ENCODE peak calls at places on chromosomes 12 and 14, in six cellular contexts. R is endothelial cell of umbilical vein, D is HCT116, X is ovary, U is body of pancreas, F is IMR-90. B is an unnamed sample.

GRCh38 chr12:53221203-53222076 is 10.6 kb downstream of the RARG start:
- DNase-seq in R (peak; percentile 72), D (no peak), X (peak; percentile 86), U (peak; percentile 84), F (peak; percentile 51), B (no peak)

GRCh38 chr14:67934087-67934486 is 114.5 kb downstream of the RAD51B start:
- DNase-seq in R (peak; percentile 89), D (peak; percentile 71), X (no peak), U (peak; percentile 51), F (peak; percentile 85), B (peak; percentile 32)

GRCh38 chr14:61511558-61511924 is 183.8 kb upstream of the HIF1A start:
- DNase-seq in R (peak; percentile 21), D (no peak), X (no peak), U (peak; percentile 44), F (no peak), B (no peak)

GRCh38 chr12:108803428-108804105 is 53.8 kb downstream of the SSH1 start:
- DNase-seq in R (peak; percentile 94), D (peak; percentile 69), X (peak; percentile 81), U (peak; percentile 83), F (peak; percentile 94), B (peak; percentile 91)

GRCh38 chr14:55399183-55399582 is 12.4 kb downstream of the ATG14 start:
- DNase-seq in R (no peak), D (no peak), X (no peak), U (no peak), F (no peak), B (no peak)

GRCh38 chr14:72625689-72626088 is 268.2 kb downstream of the DPF3 start:
- DNase-seq in R (no peak), D (no peak), X (no peak), U (no peak), F (no peak), B (no peak)

GRCh38 chr14:61621444-61621843 is 73.9 kb upstream of the HIF1A start:
- DNase-seq in R (no peak), D (no peak), X (no peak), U (no peak), F (no peak), B (no peak)

GRCh38 chr14:102201369-102201748 is 61.7 kb downstream of the WDR20 start:
- DNase-seq in R (no peak), D (no peak), X (no peak), U (no peak), F (no peak), B (no peak)

GRCh38 chr12:96578526-96579125 is 89.2 kb downstream of the CFAP54 start:
- DNase-seq in R (peak; percentile 56), D (peak; percentile 54), X (no peak), U (no peak), F (peak; percentile 64), B (no peak)

GRCh38 chr12:92417343-92417742 is 271.7 kb upstream of the BTG1 start:
- DNase-seq in R (no peak), D (no peak), X (no peak), U (no peak), F (no peak), B (no peak)

GRCh38 chr12:107225626-107226025 is 132.3 kb upstream of the CRY1 start:
- DNase-seq in R (no peak), D (no peak), X (no peak), U (no peak), F (peak; percentile 42), B (no peak)

DNA sequence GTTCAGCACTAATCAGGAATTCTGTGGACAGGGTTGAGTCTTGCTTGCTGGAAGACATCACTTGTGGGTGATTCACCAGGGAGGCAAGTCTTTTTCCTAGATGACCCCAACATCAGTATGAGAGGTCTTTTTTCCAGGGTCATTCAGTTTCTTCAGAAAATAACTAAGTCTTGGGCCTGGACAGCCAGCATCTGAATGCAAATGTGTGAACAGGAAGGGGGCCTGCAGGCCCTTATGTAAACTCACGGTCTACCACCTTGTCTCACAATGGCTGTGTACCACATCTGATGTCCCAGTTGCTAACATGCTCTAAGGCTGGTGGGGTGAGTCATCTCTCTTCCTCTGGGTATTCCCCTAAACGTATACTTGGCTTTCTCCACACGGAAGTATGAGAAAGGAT is 79.2 kb downstream of the HECTD4 start:
- DNase-seq in R (peak; percentile 85), D (no peak), X (no peak), U (no peak), F (peak; percentile 95), B (no peak)
- TF ChIP-seq POLR2A in R (no peak), D (no peak), X (no peak), U (no peak), F (no peak), B (no peak)

DNA sequence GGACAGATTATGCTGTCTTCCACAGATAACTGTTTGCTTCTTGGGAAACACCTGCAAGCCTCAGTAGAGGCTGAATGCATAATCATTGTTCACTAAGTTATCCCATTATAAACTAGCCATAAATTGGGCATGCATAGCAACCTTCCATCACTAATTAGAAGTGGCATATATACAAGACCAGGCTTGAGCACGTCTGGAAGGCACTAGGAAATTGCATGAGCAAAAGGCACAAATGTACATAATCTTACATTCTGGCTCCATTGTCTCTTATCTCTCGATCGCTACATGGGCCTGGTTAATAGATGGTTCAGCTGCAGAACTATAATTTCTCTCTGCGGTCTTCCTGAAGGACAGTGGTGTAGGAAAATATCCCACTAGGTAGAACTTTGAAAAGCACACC is 679.2 kb downstream of the RPL10L start:
- DNase-seq in R (no peak), D (no peak), X (no peak), U (no peak), F (no peak), B (no peak)
- H3K4me3 ChIP-seq in R (no peak overlapping the region), D (no peak overlapping the region), X (no peak overlapping the region), U (no peak overlapping the region), F (no peak overlapping the region), B (no peak overlapping the region)

DNA sequence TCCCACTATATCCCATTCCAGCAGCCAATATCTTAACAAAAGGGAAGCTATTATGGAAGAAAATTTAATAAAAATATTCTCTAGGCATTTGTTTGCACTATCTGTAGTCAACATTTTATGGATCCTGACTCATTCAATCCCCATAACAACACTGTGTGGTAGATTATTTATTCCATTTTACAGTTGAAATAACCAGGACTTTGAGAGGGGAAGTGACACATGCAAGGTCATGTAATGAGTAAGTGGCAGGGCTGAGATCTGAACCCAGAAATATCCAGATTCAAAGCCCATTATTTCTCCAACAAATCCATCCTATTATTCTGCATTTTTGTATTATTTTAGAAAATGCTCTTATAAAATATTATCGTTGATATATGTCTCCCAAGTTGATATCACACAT is 54.8 kb upstream of the E2F7 start:
- DNase-seq in R (peak; percentile 88), D (peak; percentile 24), X (no peak), U (no peak), F (peak; percentile 79), B (no peak)
- TF ChIP-seq CTCF in R (no peak), D (no peak), X (no peak), U (no peak), F (no peak), B (no peak)

DNA sequence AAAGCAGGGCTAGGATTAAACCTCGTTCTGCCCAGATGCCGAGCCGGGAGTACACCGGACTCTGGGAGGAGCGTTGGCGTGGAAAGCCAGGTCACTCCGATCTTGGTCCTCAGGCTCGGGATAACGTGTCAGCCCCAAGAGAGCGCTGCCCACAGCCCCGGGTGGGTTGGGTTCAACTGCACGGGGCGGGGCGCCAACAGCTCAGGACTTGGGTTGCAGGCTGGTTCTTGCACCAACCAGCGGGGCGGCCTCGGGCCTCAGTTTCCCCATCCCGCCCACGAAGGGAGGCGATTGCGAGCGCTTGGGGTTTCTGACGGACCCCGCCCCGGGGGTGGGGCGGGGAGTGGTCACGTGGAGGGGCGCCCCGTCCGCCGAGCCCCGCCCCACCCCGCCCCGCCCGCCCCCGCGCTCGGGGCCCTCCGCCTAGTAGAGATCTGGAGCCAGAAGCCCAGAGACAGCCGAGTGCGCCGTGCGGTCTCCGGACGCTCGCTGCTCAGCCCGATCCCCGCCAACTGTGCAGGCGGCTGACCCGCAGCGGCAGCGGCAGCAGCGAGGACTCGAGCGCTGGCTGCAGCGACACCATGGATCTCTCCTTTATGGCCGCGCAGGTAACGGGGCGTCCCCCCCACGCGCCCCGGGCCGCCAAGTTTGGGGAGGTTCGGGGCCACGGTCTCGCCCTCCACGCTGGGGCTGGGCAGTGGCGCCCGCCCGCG is at the start of gene C14orf132:
- DNase-seq in R (peak; percentile 33), D (peak; percentile 18), X (peak; percentile 66), U (peak; percentile 63), F (peak; percentile 48), B (peak; percentile 50)
- TF ChIP-seq POLR2A in R (no peak), D (peak; percentile 49), X (no peak), U (peak; percentile 47), F (peak; percentile 91), B (no peak)

GRCh38 chr12:63846249-63846967 is 1.9 kb downstream of the SRGAP1 start:
- DNase-seq in R (peak; percentile 45), D (no peak), X (no peak), U (peak; percentile 27), F (no peak), B (no peak)
- H3K4me3 ChIP-seq in R (peak overlapping the region; percentile 39), D (no peak overlapping the region), X (no peak overlapping the region), U (peak overlapping the region; percentile 91), F (peak overlapping the region; percentile 99), B (no peak overlapping the region)

GRCh38 chr14:84080961-84081360 is 1449.0 kb upstream of the FLRT2 start:
- DNase-seq in R (peak; percentile 9), D (no peak), X (no peak), U (no peak), F (peak; percentile 26), B (no peak)

GRCh38 chr14:84084056-84084590 is 1445.8 kb upstream of the FLRT2 start:
- DNase-seq in R (no peak), D (no peak), X (no peak), U (no peak), F (no peak), B (no peak)

GRCh38 chr14:84086714-84087113 is 1443.2 kb upstream of the FLRT2 start:
- DNase-seq in R (no peak), D (no peak), X (no peak), U (no peak), F (no peak), B (no peak)

GRCh38 chr14:84087986-84088531 is 1441.9 kb upstream of the FLRT2 start:
- DNase-seq in R (peak; percentile 52), D (no peak), X (peak; percentile 53), U (no peak), F (peak; percentile 77), B (no peak)

GRCh38 chr14:84085493-84085892 is 1444.5 kb upstream of the FLRT2 start:
- DNase-seq in R (no peak), D (no peak), X (no peak), U (no peak), F (no peak), B (no peak)
- TF ChIP-seq CTCF in R (no peak), D (no peak), X (no peak), U (no peak), F (no peak), B (no peak)

GRCh38 chr14:105419055-105419304 is 647 bp upstream of the MTA1 start:
- DNase-seq in R (no peak), D (no peak), X (no peak), U (no peak), F (no peak), B (no peak)

GRCh38 chr14:105418269-105419054 is 1.2 kb upstream of the MTA1 start:
- DNase-seq in R (no peak), D (no peak), X (no peak), U (no peak), F (no peak), B (no peak)

GRCh38 chr14:105420141-105420975 is 731 bp downstream of the MTA1 start:
- DNase-seq in R (no peak), D (no peak), X (no peak), U (no peak), F (no peak), B (no peak)

GRCh38 chr14:105420976-105421674 is 1.5 kb downstream of the MTA1 start:
- DNase-seq in R (no peak), D (no peak), X (no peak), U (no peak), F (no peak), B (peak; percentile 84)

GRCh38 chr14:105419305-105420091 is at the start of gene MTA1:
- DNase-seq in R (no peak), D (no peak), X (peak; percentile 53), U (peak; percentile 56), F (peak; percentile 8), B (peak; percentile 84)
- TF ChIP-seq POLR2A in R (peak; percentile 42), D (no peak), X (no peak), U (peak; percentile 14), F (no peak), B (no peak)